ENCODE peak calls at places on chromosomes 5 and 9, in seven cellular contexts. One of them, this sample, is unnamed. For H3K4me1, the result is how much of the 10 kb centered on the place peaks cover.

GRCh38 chr5:90550963-90551362 is 7.6 kb upstream of the ADGRV1 start:
- DNase-seq in SK-N-SH: no peak
- DNase-seq in OCI-LY7: no peak
- DNase-seq in cardiac muscle cell: no peak
- DNase-seq in PC-3: no peak
- DNase-seq in adrenal gland: no peak
- DNase-seq in A673: no peak
- DNase-seq in this sample: no peak

GRCh38 chr9:23686257-23686656 is 139.8 kb downstream of the ELAVL2 start:
- DNase-seq in PC-3: peak
- DNase-seq in cardiac muscle cell: no peak
- DNase-seq in OCI-LY7: no peak
- DNase-seq in A673: no peak
- DNase-seq in adrenal gland: no peak
- DNase-seq in SK-N-SH: no peak
- DNase-seq in this sample: no peak

GRCh38 chr9:706606-707451 is 134.7 kb upstream of the DMRT1 start:
- DNase-seq in PC-3: peak
- DNase-seq in adrenal gland: peak
- DNase-seq in cardiac muscle cell: peak
- DNase-seq in SK-N-SH: peak
- DNase-seq in OCI-LY7: no peak
- DNase-seq in A673: peak
- DNase-seq in this sample: no peak

GRCh38 chr5:138850854-138851253 is 24.3 kb downstream of the LRRTM2 start:
- DNase-seq in adrenal gland: no peak
- DNase-seq in OCI-LY7: no peak
- DNase-seq in A673: no peak
- DNase-seq in cardiac muscle cell: no peak
- DNase-seq in SK-N-SH: no peak
- DNase-seq in PC-3: no peak
- DNase-seq in this sample: no peak

GRCh38 chr5:140342287-140342686 is 4.1 kb downstream of the HBEGF start:
- DNase-seq in OCI-LY7: peak
- DNase-seq in PC-3: no peak
- DNase-seq in cardiac muscle cell: no peak
- DNase-seq in A673: peak
- DNase-seq in SK-N-SH: no peak
- DNase-seq in adrenal gland: peak
- DNase-seq in this sample: peak

GRCh38 chr9:504921-505821 is 290.5 kb downstream of the DOCK8 start:
- DNase-seq in SK-N-SH: peak
- DNase-seq in PC-3: peak
- DNase-seq in A673: no peak
- DNase-seq in cardiac muscle cell: peak
- DNase-seq in OCI-LY7: peak
- DNase-seq in adrenal gland: peak
- DNase-seq in this sample: peak

GRCh38 chr5:103414598-103414997 is 148.0 kb downstream of the NUDT12 start:
- DNase-seq in OCI-LY7: no peak
- DNase-seq in adrenal gland: no peak
- DNase-seq in PC-3: no peak
- DNase-seq in SK-N-SH: no peak
- DNase-seq in cardiac muscle cell: no peak
- DNase-seq in A673: no peak
- DNase-seq in this sample: no peak

GRCh38 chr5:59466271-59466670 is 427.3 kb downstream of the PDE4D start:
- DNase-seq in OCI-LY7: no peak
- DNase-seq in PC-3: no peak
- DNase-seq in adrenal gland: no peak
- DNase-seq in A673: no peak
- DNase-seq in cardiac muscle cell: peak
- DNase-seq in SK-N-SH: no peak
- DNase-seq in this sample: no peak

GRCh38 chr5:78504726-78505431 is 143.7 kb downstream of the LHFPL2 start:
- DNase-seq in A673: peak
- DNase-seq in SK-N-SH: peak
- DNase-seq in OCI-LY7: no peak
- DNase-seq in adrenal gland: peak
- DNase-seq in cardiac muscle cell: peak
- DNase-seq in PC-3: peak
- DNase-seq in this sample: no peak

GRCh38 chr9:110105107-110105506 is 102.9 kb downstream of the C9orf152 start:
- DNase-seq in OCI-LY7: no peak
- DNase-seq in SK-N-SH: no peak
- DNase-seq in PC-3: no peak
- DNase-seq in cardiac muscle cell: no peak
- DNase-seq in adrenal gland: no peak
- DNase-seq in A673: no peak
- DNase-seq in this sample: no peak

GRCh38 chr9:110099236-110099741 is 108.7 kb downstream of the C9orf152 start:
- DNase-seq in PC-3: peak
- DNase-seq in A673: peak
- DNase-seq in cardiac muscle cell: no peak
- DNase-seq in SK-N-SH: peak
- DNase-seq in OCI-LY7: peak
- DNase-seq in adrenal gland: no peak
- DNase-seq in this sample: no peak

GRCh38 chr9:110104201-110104845 is 103.6 kb downstream of the C9orf152 start:
- DNase-seq in OCI-LY7: no peak
- DNase-seq in PC-3: no peak
- DNase-seq in A673: no peak
- DNase-seq in cardiac muscle cell: no peak
- DNase-seq in adrenal gland: no peak
- DNase-seq in SK-N-SH: no peak
- DNase-seq in this sample: no peak

GRCh38 chr9:110103257-110103656 is 104.7 kb downstream of the C9orf152 start:
- DNase-seq in SK-N-SH: no peak
- DNase-seq in A673: no peak
- DNase-seq in cardiac muscle cell: no peak
- DNase-seq in OCI-LY7: no peak
- DNase-seq in adrenal gland: no peak
- DNase-seq in PC-3: no peak
- DNase-seq in this sample: no peak

DNA sequence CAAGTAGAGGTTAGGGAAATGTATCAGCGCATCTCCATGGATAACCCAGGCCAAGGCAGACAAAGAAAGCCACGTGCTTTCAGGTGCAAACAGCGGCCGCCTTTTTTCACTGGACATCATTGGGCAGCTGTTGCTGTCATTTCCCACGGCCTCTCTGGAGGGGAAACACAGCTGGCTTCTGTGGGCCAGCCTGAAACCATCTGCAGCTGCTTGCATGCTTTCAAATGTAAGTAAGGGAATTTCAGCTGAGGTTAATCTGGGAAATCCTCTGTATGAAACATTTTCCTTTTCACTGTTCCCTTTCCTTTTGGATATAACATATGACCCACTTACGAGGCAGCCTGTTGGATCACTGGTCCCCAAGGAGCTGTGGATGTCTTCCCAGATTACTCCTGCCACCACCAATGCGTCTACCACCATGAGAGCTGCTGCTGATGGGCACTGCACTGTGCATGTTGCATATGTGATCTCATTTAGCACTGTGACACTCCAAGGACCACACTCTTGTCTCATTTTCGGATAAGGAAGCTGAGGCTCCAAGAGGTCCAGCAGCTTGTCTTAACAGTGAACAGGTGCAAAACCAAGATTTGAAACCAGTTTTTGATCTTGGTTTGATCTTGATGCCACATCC is 106.3 kb downstream of the C9orf152 start:
- DNase-seq in SK-N-SH: no peak
- DNase-seq in PC-3: no peak
- DNase-seq in cardiac muscle cell: no peak
- DNase-seq in adrenal gland: no peak
- DNase-seq in OCI-LY7: peak
- DNase-seq in A673: no peak
- DNase-seq in this sample: no peak
- H3K4me1 ChIP-seq in SK-N-SH: under half
- H3K4me1 ChIP-seq in PC-3: under half
- H3K4me1 ChIP-seq in cardiac muscle cell: under half
- H3K4me1 ChIP-seq in adrenal gland: under half
- H3K4me1 ChIP-seq in OCI-LY7: half or more
- H3K4me1 ChIP-seq in A673: under half
- H3K4me1 ChIP-seq in this sample: under half

DNA sequence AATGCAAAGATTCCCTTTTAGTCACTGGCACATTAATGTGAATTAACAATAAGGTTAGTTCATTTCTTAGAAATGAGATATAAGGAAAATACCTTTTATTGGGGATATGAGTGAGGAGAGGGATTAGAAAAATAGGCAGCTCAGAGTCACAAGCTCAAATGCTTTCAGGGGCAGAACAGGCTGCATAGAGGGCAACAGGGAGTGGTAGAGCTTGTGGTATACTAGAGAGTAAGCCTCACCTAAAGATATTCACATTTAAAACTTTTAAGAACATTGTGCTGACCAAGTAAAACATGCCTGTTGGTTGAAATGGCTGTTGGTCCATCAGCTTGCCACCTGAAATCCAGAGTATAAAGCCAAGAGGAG is 34.7 kb downstream of the ZNF474 start:
- DNase-seq in A673: no peak
- DNase-seq in PC-3: no peak
- DNase-seq in cardiac muscle cell: no peak
- DNase-seq in OCI-LY7: no peak
- DNase-seq in SK-N-SH: no peak
- DNase-seq in adrenal gland: no peak
- DNase-seq in this sample: no peak
- H3K27ac ChIP-seq in A673: peak
- H3K27ac ChIP-seq in PC-3: peak
- H3K27ac ChIP-seq in cardiac muscle cell: no peak
- H3K27ac ChIP-seq in OCI-LY7: no peak
- H3K27ac ChIP-seq in SK-N-SH: peak
- H3K27ac ChIP-seq in adrenal gland: no peak
- H3K27ac ChIP-seq in this sample: no peak

GRCh38 chr9:37859043-37859442 is 44.9 kb downstream of the SLC25A51 start:
- DNase-seq in PC-3: peak
- DNase-seq in A673: no peak
- DNase-seq in cardiac muscle cell: no peak
- DNase-seq in adrenal gland: no peak
- DNase-seq in OCI-LY7: no peak
- DNase-seq in SK-N-SH: no peak
- DNase-seq in this sample: no peak

GRCh38 chr9:37856551-37856950 is 47.4 kb downstream of the SLC25A51 start:
- DNase-seq in A673: no peak
- DNase-seq in OCI-LY7: no peak
- DNase-seq in cardiac muscle cell: no peak
- DNase-seq in SK-N-SH: no peak
- DNase-seq in adrenal gland: no peak
- DNase-seq in PC-3: no peak
- DNase-seq in this sample: no peak

DNA sequence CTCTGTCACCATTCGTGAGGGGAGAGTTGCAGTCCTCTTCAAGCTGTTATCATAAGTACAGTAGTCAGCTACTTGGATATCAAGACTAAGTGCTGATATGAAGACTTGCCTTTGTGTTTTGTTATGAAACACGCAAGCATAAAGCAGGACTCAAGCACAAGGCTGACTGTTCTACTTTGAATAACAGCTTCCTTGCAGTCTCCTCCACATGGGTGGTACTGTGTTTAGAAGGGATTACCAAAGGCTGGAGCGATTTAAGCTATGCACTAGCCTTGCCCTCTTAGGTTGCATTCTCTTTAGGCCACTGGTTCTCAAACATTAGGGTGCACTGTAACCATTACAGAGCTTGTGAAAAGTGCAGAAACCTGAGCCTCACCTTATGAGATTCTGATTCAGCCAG is 41.4 kb downstream of the SLC25A51 start:
- DNase-seq in SK-N-SH: no peak
- DNase-seq in A673: no peak
- DNase-seq in OCI-LY7: no peak
- DNase-seq in adrenal gland: no peak
- DNase-seq in cardiac muscle cell: peak
- DNase-seq in PC-3: no peak
- DNase-seq in this sample: no peak
- H3K4me1 ChIP-seq in SK-N-SH: under half
- H3K4me1 ChIP-seq in A673: under half
- H3K4me1 ChIP-seq in OCI-LY7: under half
- H3K4me1 ChIP-seq in adrenal gland: under half
- H3K4me1 ChIP-seq in cardiac muscle cell: under half
- H3K4me1 ChIP-seq in PC-3: under half
- H3K4me1 ChIP-seq in this sample: under half

GRCh38 chr5:57497733-57498132 is 15.1 kb upstream of the ACTBL2 start:
- DNase-seq in SK-N-SH: no peak
- DNase-seq in A673: no peak
- DNase-seq in OCI-LY7: no peak
- DNase-seq in adrenal gland: no peak
- DNase-seq in cardiac muscle cell: no peak
- DNase-seq in PC-3: no peak
- DNase-seq in this sample: no peak

GRCh38 chr5:57495688-57496087 is 13.1 kb upstream of the ACTBL2 start:
- DNase-seq in adrenal gland: no peak
- DNase-seq in OCI-LY7: no peak
- DNase-seq in cardiac muscle cell: no peak
- DNase-seq in SK-N-SH: no peak
- DNase-seq in A673: peak
- DNase-seq in PC-3: no peak
- DNase-seq in this sample: no peak

GRCh38 chr5:57493034-57493433 is 10.4 kb upstream of the ACTBL2 start:
- DNase-seq in PC-3: peak
- DNase-seq in OCI-LY7: no peak
- DNase-seq in adrenal gland: no peak
- DNase-seq in cardiac muscle cell: no peak
- DNase-seq in SK-N-SH: no peak
- DNase-seq in A673: no peak
- DNase-seq in this sample: no peak

GRCh38 chr5:57494104-57495098 is 11.8 kb upstream of the ACTBL2 start:
- DNase-seq in OCI-LY7: no peak
- DNase-seq in PC-3: peak
- DNase-seq in cardiac muscle cell: peak
- DNase-seq in adrenal gland: peak
- DNase-seq in SK-N-SH: no peak
- DNase-seq in A673: peak
- DNase-seq in this sample: peak

DNA sequence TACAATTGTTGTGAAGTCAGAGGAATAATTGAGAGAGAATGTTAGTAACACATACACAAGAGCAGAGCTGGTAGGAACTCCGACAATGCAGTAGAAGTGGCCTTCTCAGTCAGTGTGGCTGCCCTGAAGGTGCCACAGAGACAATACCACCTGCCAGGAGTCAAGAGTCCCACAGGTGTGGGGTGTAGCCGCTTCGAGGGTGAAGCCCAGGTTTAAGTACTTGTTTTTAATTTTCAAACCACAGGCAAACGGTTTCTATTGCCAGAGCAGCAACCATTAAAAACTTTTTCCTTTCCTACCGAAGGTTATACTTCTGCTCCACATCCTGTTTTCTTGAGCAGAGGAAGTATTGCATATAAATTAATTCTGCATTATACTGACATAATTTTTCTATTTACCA is 12.7 kb upstream of the ACTBL2 start:
- DNase-seq in adrenal gland: no peak
- DNase-seq in SK-N-SH: no peak
- DNase-seq in cardiac muscle cell: no peak
- DNase-seq in OCI-LY7: no peak
- DNase-seq in A673: no peak
- DNase-seq in PC-3: no peak
- DNase-seq in this sample: peak
- H3K27ac ChIP-seq in adrenal gland: no peak
- H3K27ac ChIP-seq in SK-N-SH: peak
- H3K27ac ChIP-seq in cardiac muscle cell: no peak
- H3K27ac ChIP-seq in OCI-LY7: no peak
- H3K27ac ChIP-seq in A673: peak
- H3K27ac ChIP-seq in PC-3: peak
- H3K27ac ChIP-seq in this sample: peak

This sample was measured in CD4-positive, alpha-beta memory T cell.